ENCODE peak calls at places on chromosomes 13 and 19, in six cellular contexts. S is NCI-H1092 treated with DMSO at 0.1 percent for 48 hours, K is AG09319, J is neural crest cell, T is Kasumi-1, R is tibial artery. E is an unnamed sample.

GRCh38 chr13:111903143-111903542 is 163.8 kb upstream of the SOX1 start:
- DNase-seq in K (no peak), R (no peak), J (no peak), T (no peak), S (no peak), E (no peak)

GRCh38 chr19:676343-677105 is at the start of gene FSTL3:
- DNase-seq in K (no peak), R (no peak), T (no peak), J (no peak), S (no peak), E (no peak)

GRCh38 chr13:38819053-38819452 is 132.2 kb downstream of the FREM2 start:
- DNase-seq in K (no peak), T (no peak), S (peak), R (no peak), J (no peak), E (no peak)

GRCh38 chr13:98141938-98142426 is 912 bp upstream of the FARP1 start:
- DNase-seq in T (no peak), J (no peak), S (peak), R (peak), K (no peak), E (no peak)

GRCh38 chr19:55703790-55704215 is 28.8 kb downstream of the EPN1 start:
- DNase-seq in R (peak), K (no peak), S (no peak), J (peak), T (no peak), E (no peak)

GRCh38 chr19:17435218-17435617 is 13.2 kb downstream of the TMEM221 start:
- DNase-seq in T (no peak), R (no peak), S (no peak), K (no peak), J (no peak), E (no peak)

GRCh38 chr13:82758056-82758455 is 1124.2 kb downstream of the SLITRK1 start:
- DNase-seq in J (no peak), S (no peak), T (no peak), K (no peak), R (no peak), E (no peak)

GRCh38 chr19:5628919-5629481 is 6.1 kb downstream of the SAFB start:
- DNase-seq in S (no peak), T (peak), K (no peak), R (no peak), J (no peak), E (no peak)

GRCh38 chr19:39308531-39309304 is 11.9 kb downstream of the LRFN1 start:
- DNase-seq in T (no peak), R (peak), K (no peak), J (no peak), S (no peak), E (no peak)

GRCh38 chr13:33743438-33744368 is 74.2 kb upstream of the RFC3 start:
- DNase-seq in T (no peak), J (no peak), R (no peak), K (no peak), S (no peak), E (no peak)

GRCh38 chr19:54014920-54015560 is 23.6 kb downstream of the CACNG6 start:
- DNase-seq in K (no peak), R (no peak), J (no peak), T (no peak), S (peak), E (no peak)